ENCODE peak calls at places on chromosomes 6 and 20, in seven cellular contexts. P, B, L, W, O, Z and X are unnamed samples.

GRCh38 chr6:151179321-151179720 is 60.4 kb upstream of the AKAP12 start:
- DNase-seq in Z (no peak), B (no peak), O (no peak), P (peak), W (no peak), L (peak), X (no peak)

GRCh38 chr6:36079596-36079995 is 50.7 kb upstream of the MAPK13 start:
- DNase-seq in B (no peak), Z (no peak), L (no peak), W (no peak), P (no peak), O (no peak), X (no peak)

GRCh38 chr6:75397806-75398465 is 95.7 kb downstream of the FILIP1 start:
- DNase-seq in O (no peak), P (no peak), Z (no peak), B (no peak), L (no peak), W (no peak), X (no peak)

GRCh38 chr20:51220293-51220706 is 197.4 kb upstream of the KCNG1 start:
- DNase-seq in L (peak), Z (peak), P (no peak), B (peak), W (no peak), O (peak), X (no peak)

GRCh38 chr20:6061544-6061943 is 7.7 kb upstream of the LRRN4 start:
- DNase-seq in O (no peak), Z (no peak), B (no peak), P (no peak), L (no peak), W (no peak), X (no peak)

GRCh38 chr6:106630366-106630765 is 988 bp downstream of the QRSL1 start:
- DNase-seq in Z (no peak), B (no peak), P (no peak), W (no peak), L (no peak), O (no peak), X (no peak)

GRCh38 chr6:87828044-87828443 is 126.0 kb upstream of the AKIRIN2 start:
- DNase-seq in Z (no peak), L (no peak), P (no peak), O (no peak), B (no peak), W (no peak), X (no peak)

GRCh38 chr6:100879317-100879716 is 1.8 kb downstream of the ASCC3 start:
- DNase-seq in O (no peak), W (no peak), P (no peak), L (no peak), Z (no peak), B (peak), X (no peak)

GRCh38 chr20:57813870-57814269 is 104.1 kb upstream of the PMEPA1 start:
- DNase-seq in W (no peak), O (no peak), Z (no peak), P (no peak), B (no peak), L (no peak), X (no peak)

GRCh38 chr6:80174931-80175572 is 68.6 kb downstream of the BCKDHB start:
- DNase-seq in Z (no peak), P (peak), L (no peak), W (no peak), B (no peak), O (no peak), X (no peak)

DNA sequence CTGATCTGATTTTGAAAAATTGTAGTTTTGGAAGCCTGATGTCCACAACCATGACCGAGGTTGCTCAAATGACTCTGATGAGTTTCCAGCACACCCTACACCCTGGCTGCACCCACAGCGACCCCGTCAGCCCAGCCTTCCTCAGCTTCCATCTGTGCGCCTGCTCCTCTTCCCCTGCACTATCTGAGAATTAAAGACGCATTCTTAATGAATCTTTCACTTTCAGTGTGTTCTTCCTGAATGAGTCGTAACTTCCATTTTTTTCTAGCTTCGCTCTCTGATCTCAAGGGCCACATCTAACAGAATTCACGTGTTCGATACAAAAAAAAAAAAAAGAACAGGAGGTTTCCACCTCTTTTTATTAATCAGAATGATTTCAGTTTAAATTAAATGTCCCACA is 21.3 kb upstream of the RREB1 start:
- DNase-seq in W (no peak), O (no peak), B (no peak), P (no peak), L (peak), Z (no peak), X (peak)
- TF ChIP-seq CTCF in W (no peak), O (no peak), B (no peak), P (peak), L (no peak), Z (no peak), X (no peak)

GRCh38 chr6:132764370-132764769 is 6.7 kb upstream of the VNN2 start:
- DNase-seq in B (no peak), P (peak), Z (peak), O (no peak), W (no peak), L (peak), X (peak)
- TF ChIP-seq CTCF in B (no peak), P (no peak), Z (no peak), O (no peak), W (no peak), L (no peak), X (no peak)

GRCh38 chr6:113488061-113488460 is 369.1 kb upstream of the MARCKS start:
- DNase-seq in Z (no peak), W (no peak), B (no peak), L (peak), P (no peak), O (no peak), X (no peak)
- TF ChIP-seq CTCF in Z (no peak), W (no peak), B (no peak), L (peak), P (no peak), O (no peak), X (no peak)

DNA sequence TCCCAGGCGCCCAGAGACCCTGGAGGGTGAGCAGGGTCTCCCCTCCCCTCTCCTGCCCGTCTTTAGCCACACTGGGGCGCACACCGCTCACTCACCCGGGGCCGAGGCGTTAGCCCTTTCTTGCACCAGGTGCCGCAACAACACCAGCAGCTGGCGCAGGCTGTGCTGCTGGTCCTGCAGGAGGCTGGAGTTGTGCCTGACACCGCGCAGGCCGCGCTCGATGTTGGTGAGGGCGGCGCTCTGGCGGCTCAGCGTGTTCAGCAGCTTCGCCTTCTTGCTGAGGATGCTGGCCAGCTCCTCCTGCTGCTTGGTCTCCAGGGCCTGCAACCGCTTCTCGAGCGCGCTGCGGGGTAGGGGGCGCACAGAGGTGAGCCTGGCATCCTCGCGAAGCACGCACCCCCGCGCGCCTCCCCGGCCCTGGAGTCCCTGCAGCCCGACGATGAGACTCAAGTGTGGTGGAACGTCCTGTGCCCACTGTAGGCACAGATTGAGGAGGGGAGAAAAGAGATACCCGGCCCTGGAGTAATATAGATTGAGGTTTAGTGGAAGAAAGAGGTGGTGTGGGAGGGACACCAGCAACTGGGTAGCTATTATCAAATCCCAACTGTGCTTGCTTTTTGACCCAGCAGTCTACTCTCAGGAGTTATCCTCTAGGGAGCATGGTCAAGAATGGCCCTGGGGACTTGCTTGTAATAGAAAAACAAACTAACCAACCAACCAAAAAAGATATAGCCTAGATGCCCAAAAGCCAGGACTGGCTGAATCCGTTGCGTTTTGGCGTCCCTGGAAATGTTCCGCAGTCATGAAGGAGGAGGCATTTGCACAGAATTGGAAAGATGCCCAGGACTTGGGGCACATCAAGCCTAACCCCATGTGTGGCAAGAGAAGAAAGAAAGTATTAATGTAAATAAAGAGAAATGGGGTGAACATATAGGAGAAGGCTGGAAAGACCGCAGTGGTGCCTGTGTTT is 30.9 kb downstream of the ANGPT4 start:
- DNase-seq in B (peak), Z (peak), P (no peak), W (peak), L (peak), O (peak), X (peak)
- TF ChIP-seq CTCF in B (peak), Z (peak), P (no peak), W (peak), L (peak), O (no peak), X (no peak)

GRCh38 chr6:26457796-26458688 is at the start of gene BTN2A1:
- DNase-seq in L (peak), Z (peak), W (peak), P (peak), O (peak), B (peak), X (peak)
- TF ChIP-seq CTCF in L (no peak), Z (no peak), W (no peak), P (peak), O (no peak), B (no peak), X (no peak)